ENCODE peak calls at places on chromosome 12, in four cellular contexts. One of them, this sample, is unnamed.

GRCh38 chr12:92008345-92008744 is 137.3 kb downstream of the BTG1 start:
- DNase-seq in heart right ventricle: no peak
- DNase-seq in NAMALWA: no peak
- DNase-seq in NCI-H1092 treated with DMSO at 0.1 percent for 48 hours: no peak
- DNase-seq in this sample: no peak

GRCh38 chr12:132357623-132358186 is 28.3 kb upstream of the GALNT9 start:
- DNase-seq in heart right ventricle: no peak
- DNase-seq in NAMALWA: no peak
- DNase-seq in NCI-H1092 treated with DMSO at 0.1 percent for 48 hours: no peak
- DNase-seq in this sample: no peak

GRCh38 chr12:76679778-76680177 is 84.1 kb upstream of the ZDHHC17 start:
- DNase-seq in heart right ventricle: no peak
- DNase-seq in NAMALWA: no peak
- DNase-seq in NCI-H1092 treated with DMSO at 0.1 percent for 48 hours: no peak
- DNase-seq in this sample: no peak

GRCh38 chr12:98653866-98654493 is 8.9 kb downstream of the APAF1 start:
- DNase-seq in heart right ventricle: peak; percentile 20
- DNase-seq in NAMALWA: peak; percentile 79
- DNase-seq in NCI-H1092 treated with DMSO at 0.1 percent for 48 hours: peak; percentile 40
- DNase-seq in this sample: peak; percentile 55

GRCh38 chr12:75750950-75751349 is 239.5 kb upstream of the KRR1 start:
- DNase-seq in heart right ventricle: no peak
- DNase-seq in NAMALWA: no peak
- DNase-seq in NCI-H1092 treated with DMSO at 0.1 percent for 48 hours: no peak
- DNase-seq in this sample: no peak

GRCh38 chr12:20097561-20097960 is 270.8 kb upstream of the PDE3A start:
- DNase-seq in heart right ventricle: no peak
- DNase-seq in NAMALWA: no peak
- DNase-seq in NCI-H1092 treated with DMSO at 0.1 percent for 48 hours: no peak
- DNase-seq in this sample: peak; percentile 53

GRCh38 chr12:132419612-132420237 is 70.2 kb upstream of the FBRSL1 start:
- DNase-seq in heart right ventricle: no peak
- DNase-seq in NAMALWA: no peak
- DNase-seq in NCI-H1092 treated with DMSO at 0.1 percent for 48 hours: no peak
- DNase-seq in this sample: no peak

GRCh38 chr12:14567311-14568195 is at the start of gene PLBD1:
- DNase-seq in heart right ventricle: peak; percentile 74
- DNase-seq in NAMALWA: no peak
- DNase-seq in NCI-H1092 treated with DMSO at 0.1 percent for 48 hours: peak; percentile 19
- DNase-seq in this sample: peak; percentile 64

This sample was measured in GM13976.